ENCODE peak calls at places on chromosome 22, in six cellular contexts. One of them, this sample, is unnamed.

GRCh38 chr22:47512617-47513016 is 750.2 kb downstream of the TBC1D22A start:
- DNase-seq in lower lobe of right lung: no peak
- DNase-seq in small intestine: no peak
- DNase-seq in heart right ventricle: no peak
- DNase-seq in NCI-H2081: no peak
- DNase-seq in NAMALWA: no peak
- DNase-seq in this sample: no peak

GRCh38 chr22:35882226-35883027 is 146.2 kb downstream of the RBFOX2 start:
- DNase-seq in lower lobe of right lung: no peak
- DNase-seq in small intestine: no peak
- DNase-seq in heart right ventricle: no peak
- DNase-seq in NCI-H2081: no peak
- DNase-seq in NAMALWA: peak
- DNase-seq in this sample: peak

GRCh38 chr22:48756146-48757111 is 1071.2 kb downstream of the BRD1 start:
- DNase-seq in lower lobe of right lung: peak
- DNase-seq in small intestine: no peak
- DNase-seq in heart right ventricle: no peak
- DNase-seq in NCI-H2081: no peak
- DNase-seq in NAMALWA: peak
- DNase-seq in this sample: no peak

GRCh38 chr22:48376936-48377335 is 1450.7 kb downstream of the BRD1 start:
- DNase-seq in lower lobe of right lung: no peak
- DNase-seq in small intestine: no peak
- DNase-seq in heart right ventricle: no peak
- DNase-seq in NCI-H2081: no peak
- DNase-seq in NAMALWA: no peak
- DNase-seq in this sample: no peak

GRCh38 chr22:44497904-44498242 is at the start of gene RTL6:
- DNase-seq in lower lobe of right lung: no peak
- DNase-seq in small intestine: no peak
- DNase-seq in heart right ventricle: no peak
- DNase-seq in NCI-H2081: no peak
- DNase-seq in NAMALWA: no peak
- DNase-seq in this sample: no peak

GRCh38 chr22:26589367-26589844 is 526 bp downstream of the TPST2 start:
- DNase-seq in lower lobe of right lung: peak
- DNase-seq in small intestine: peak
- DNase-seq in heart right ventricle: peak
- DNase-seq in NCI-H2081: no peak
- DNase-seq in NAMALWA: peak
- DNase-seq in this sample: no peak

GRCh38 chr22:47929646-47930185 is 1167.3 kb downstream of the TBC1D22A start:
- DNase-seq in lower lobe of right lung: no peak
- DNase-seq in small intestine: no peak
- DNase-seq in heart right ventricle: no peak
- DNase-seq in NCI-H2081: no peak
- DNase-seq in NAMALWA: no peak
- DNase-seq in this sample: no peak

GRCh38 chr22:38259370-38259769 is 13.4 kb downstream of the TMEM184B start:
- DNase-seq in lower lobe of right lung: no peak
- DNase-seq in small intestine: no peak
- DNase-seq in heart right ventricle: no peak
- DNase-seq in NCI-H2081: no peak
- DNase-seq in NAMALWA: no peak
- DNase-seq in this sample: no peak

GRCh38 chr22:48957311-48957986 is 870.2 kb downstream of the BRD1 start:
- DNase-seq in lower lobe of right lung: no peak
- DNase-seq in small intestine: no peak
- DNase-seq in heart right ventricle: no peak
- DNase-seq in NCI-H2081: no peak
- DNase-seq in NAMALWA: no peak
- DNase-seq in this sample: no peak

GRCh38 chr22:44595841-44596341 is 97.9 kb upstream of the RTL6 start:
- DNase-seq in lower lobe of right lung: no peak
- DNase-seq in small intestine: no peak
- DNase-seq in heart right ventricle: no peak
- DNase-seq in NCI-H2081: no peak
- DNase-seq in NAMALWA: no peak
- DNase-seq in this sample: no peak

GRCh38 chr22:23970816-23971482 is 3.3 kb downstream of the DDT start:
- DNase-seq in lower lobe of right lung: no peak
- DNase-seq in small intestine: no peak
- DNase-seq in heart right ventricle: no peak
- DNase-seq in NCI-H2081: no peak
- DNase-seq in NAMALWA: no peak
- DNase-seq in this sample: no peak

GRCh38 chr22:44188986-44189630 is 8.4 kb downstream of the PARVG start:
- DNase-seq in lower lobe of right lung: no peak
- DNase-seq in small intestine: no peak
- DNase-seq in heart right ventricle: no peak
- DNase-seq in NCI-H2081: no peak
- DNase-seq in NAMALWA: no peak
- DNase-seq in this sample: no peak

GRCh38 chr22:41947181-41948080 is 479 bp upstream of the CENPM start:
- DNase-seq in lower lobe of right lung: no peak
- DNase-seq in small intestine: no peak
- DNase-seq in heart right ventricle: no peak
- DNase-seq in NCI-H2081: no peak
- DNase-seq in NAMALWA: no peak
- DNase-seq in this sample: no peak

GRCh38 chr22:38034278-38034882 is 22.8 kb upstream of the PICK1 start:
- DNase-seq in lower lobe of right lung: peak
- DNase-seq in small intestine: peak
- DNase-seq in heart right ventricle: peak
- DNase-seq in NCI-H2081: no peak
- DNase-seq in NAMALWA: no peak
- DNase-seq in this sample: no peak

GRCh38 chr22:35958334-35958733 is 70.3 kb downstream of the RBFOX2 start:
- DNase-seq in lower lobe of right lung: no peak
- DNase-seq in small intestine: no peak
- DNase-seq in heart right ventricle: no peak
- DNase-seq in NCI-H2081: no peak
- DNase-seq in NAMALWA: no peak
- DNase-seq in this sample: no peak

GRCh38 chr22:41862160-41862529 is 29.2 kb downstream of the SREBF2 start:
- DNase-seq in lower lobe of right lung: no peak
- DNase-seq in small intestine: no peak
- DNase-seq in heart right ventricle: no peak
- DNase-seq in NCI-H2081: no peak
- DNase-seq in NAMALWA: peak
- DNase-seq in this sample: no peak

GRCh38 chr22:46062971-46063631 is 86.1 kb upstream of the WNT7B start:
- DNase-seq in lower lobe of right lung: peak
- DNase-seq in small intestine: no peak
- DNase-seq in heart right ventricle: no peak
- DNase-seq in NCI-H2081: no peak
- DNase-seq in NAMALWA: no peak
- DNase-seq in this sample: no peak

GRCh38 chr22:44597616-44598015 is 99.6 kb upstream of the RTL6 start:
- DNase-seq in lower lobe of right lung: no peak
- DNase-seq in small intestine: no peak
- DNase-seq in heart right ventricle: no peak
- DNase-seq in NCI-H2081: peak
- DNase-seq in NAMALWA: no peak
- DNase-seq in this sample: no peak

GRCh38 chr22:50729391-50730012 is 8.5 kb upstream of the ACR start:
- DNase-seq in lower lobe of right lung: peak
- DNase-seq in small intestine: no peak
- DNase-seq in heart right ventricle: no peak
- DNase-seq in NCI-H2081: no peak
- DNase-seq in NAMALWA: peak
- DNase-seq in this sample: peak

GRCh38 chr22:19178065-19178658 is 374 bp downstream of the SLC25A1 start:
- DNase-seq in lower lobe of right lung: peak
- DNase-seq in small intestine: peak
- DNase-seq in heart right ventricle: no peak
- DNase-seq in NCI-H2081: no peak
- DNase-seq in NAMALWA: peak
- DNase-seq in this sample: peak

GRCh38 chr22:37214431-37215025 is 2.3 kb upstream of the SSTR3 start:
- DNase-seq in lower lobe of right lung: peak
- DNase-seq in small intestine: no peak
- DNase-seq in heart right ventricle: no peak
- DNase-seq in NCI-H2081: no peak
- DNase-seq in NAMALWA: no peak
- DNase-seq in this sample: no peak

GRCh38 chr22:19959043-19959586 is 17.5 kb upstream of the TXNRD2 start:
- DNase-seq in lower lobe of right lung: peak
- DNase-seq in small intestine: peak
- DNase-seq in heart right ventricle: peak
- DNase-seq in NCI-H2081: no peak
- DNase-seq in NAMALWA: no peak
- DNase-seq in this sample: no peak

GRCh38 chr22:47259990-47260389 is 497.5 kb downstream of the TBC1D22A start:
- DNase-seq in lower lobe of right lung: no peak
- DNase-seq in small intestine: no peak
- DNase-seq in heart right ventricle: no peak
- DNase-seq in NCI-H2081: no peak
- DNase-seq in NAMALWA: peak
- DNase-seq in this sample: peak

GRCh38 chr22:17772249-17772962 is 1.9 kb downstream of the BID start:
- DNase-seq in lower lobe of right lung: no peak
- DNase-seq in small intestine: no peak
- DNase-seq in heart right ventricle: no peak
- DNase-seq in NCI-H2081: no peak
- DNase-seq in NAMALWA: no peak
- DNase-seq in this sample: no peak

GRCh38 chr22:24731786-24732185 is 42.7 kb downstream of the PIWIL3 start:
- DNase-seq in lower lobe of right lung: no peak
- DNase-seq in small intestine: no peak
- DNase-seq in heart right ventricle: no peak
- DNase-seq in NCI-H2081: no peak
- DNase-seq in NAMALWA: no peak
- DNase-seq in this sample: no peak

GRCh38 chr22:50019316-50019715 is 6.8 kb upstream of the IL17REL start:
- DNase-seq in lower lobe of right lung: no peak
- DNase-seq in small intestine: no peak
- DNase-seq in heart right ventricle: no peak
- DNase-seq in NCI-H2081: no peak
- DNase-seq in NAMALWA: no peak
- DNase-seq in this sample: no peak

GRCh38 chr22:29799217-29799680 is 32.1 kb downstream of the UQCR10 start:
- DNase-seq in lower lobe of right lung: peak
- DNase-seq in small intestine: no peak
- DNase-seq in heart right ventricle: peak
- DNase-seq in NCI-H2081: no peak
- DNase-seq in NAMALWA: no peak
- DNase-seq in this sample: no peak